ENCODE peak calls at places on chromosome 20, in four cellular contexts. O is H9, Z is mesendoderm, L is H1. W is an unnamed sample.

GRCh38 chr20:35821807-35822242 is 50.0 kb downstream of the PHF20 start:
- DNase-seq in O (no peak), Z (peak), L (no peak), W (peak)

GRCh38 chr20:33096921-33097320 is 17.5 kb downstream of the BPIFB4 start:
- DNase-seq in O (no peak), Z (no peak), L (no peak), W (no peak)

GRCh38 chr20:7499201-7499600 is 441.1 kb downstream of the HAO1 start:
- DNase-seq in O (no peak), Z (no peak), L (no peak), W (no peak)

GRCh38 chr20:6269163-6269873 is 146.5 kb upstream of the FERMT1 start:
- DNase-seq in O (peak), Z (peak), L (no peak), W (no peak)

GRCh38 chr20:42963796-42964195 is 225.9 kb downstream of the PTPRT start:
- DNase-seq in O (no peak), Z (peak), L (no peak), W (no peak)

GRCh38 chr20:16530201-16530681 is 43.0 kb downstream of the KIF16B start:
- DNase-seq in O (no peak), Z (peak), L (no peak), W (peak)

GRCh38 chr20:2485080-2485479 is 14.5 kb upstream of the SNRPB start:
- DNase-seq in O (no peak), Z (no peak), L (no peak), W (no peak)

GRCh38 chr20:62979876-62980373 is 26.8 kb downstream of the BHLHE23 start:
- DNase-seq in O (no peak), Z (no peak), L (no peak), W (no peak)

GRCh38 chr20:8933391-8933807 is 135.5 kb upstream of the PLCB4 start:
- DNase-seq in O (no peak), Z (peak), L (no peak), W (no peak)

GRCh38 chr20:64109831-64110391 is 2.5 kb upstream of the NPBWR2 start:
- DNase-seq in O (no peak), Z (no peak), L (peak), W (no peak)

GRCh38 chr20:316316-317068 is 8.9 kb upstream of the SOX12 start:
- DNase-seq in O (no peak), Z (no peak), L (no peak), W (peak)

GRCh38 chr20:39010496-39010895 is 48.4 kb downstream of the DHX35 start:
- DNase-seq in O (peak), Z (peak), L (no peak), W (no peak)

GRCh38 chr20:34938466-34939163 is 17.0 kb downstream of the GSS start:
- DNase-seq in O (no peak), Z (no peak), L (no peak), W (no peak)

GRCh38 chr20:25177890-25178321 is 17.6 kb upstream of the ENTPD6 start:
- DNase-seq in O (no peak), Z (no peak), L (no peak), W (no peak)

GRCh38 chr20:40880063-40880715 is 148.4 kb upstream of the TOP1 start:
- DNase-seq in O (no peak), Z (no peak), L (no peak), W (no peak)

GRCh38 chr20:58424218-58424617 is 35.2 kb downstream of the VAPB start:
- DNase-seq in O (no peak), Z (no peak), L (no peak), W (no peak)

GRCh38 chr20:54624701-54625472 is 149.5 kb downstream of the DOK5 start:
- DNase-seq in O (no peak), Z (peak), L (no peak), W (peak)

GRCh38 chr20:43490038-43490437 is 17.5 kb upstream of the L3MBTL1 start:
- DNase-seq in O (no peak), Z (no peak), L (no peak), W (peak)

GRCh38 chr20:41664584-41664983 is 46.4 kb upstream of the CHD6 start:
- DNase-seq in O (no peak), Z (peak), L (no peak), W (peak)

GRCh38 chr20:50651676-50652075 is 39.7 kb downstream of the RIPOR3 start:
- DNase-seq in O (no peak), Z (no peak), L (no peak), W (no peak)

GRCh38 chr20:50654899-50655298 is 36.4 kb downstream of the RIPOR3 start:
- DNase-seq in O (no peak), Z (no peak), L (no peak), W (no peak)

GRCh38 chr20:50652702-50653294 is 38.5 kb downstream of the RIPOR3 start:
- DNase-seq in O (no peak), Z (no peak), L (no peak), W (peak)

GRCh38 chr20:50658804-50659380 is 32.5 kb downstream of the RIPOR3 start:
- DNase-seq in O (no peak), Z (no peak), L (no peak), W (no peak)

GRCh38 chr20:50655325-50655880 is 35.9 kb downstream of the RIPOR3 start:
- DNase-seq in O (no peak), Z (no peak), L (no peak), W (peak)
- H4K8ac ChIP-seq in O (no peak), Z (no peak), L (no peak), W (peak)

DNA sequence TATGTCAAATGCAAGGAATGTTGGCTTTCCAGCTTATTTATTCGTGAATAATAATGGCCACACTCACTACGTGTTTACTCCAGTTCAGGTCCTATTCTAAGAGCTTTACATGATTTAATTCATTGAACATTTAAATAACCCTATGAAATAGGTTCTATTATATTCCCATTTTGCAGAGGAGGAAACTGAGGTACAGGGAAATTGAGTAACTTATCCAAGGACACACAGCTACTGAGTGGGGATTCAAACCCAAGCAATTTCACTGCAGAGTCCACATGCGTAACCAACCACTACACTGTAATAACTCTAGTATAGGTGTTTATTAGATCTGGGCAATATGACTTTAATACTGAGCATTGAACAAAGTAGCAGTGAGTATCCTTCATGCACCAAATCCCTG is 12.3 kb upstream of the SLC13A3 start:
- DNase-seq in O (no peak), Z (no peak), L (no peak), W (no peak)
- H4K5ac ChIP-seq in O (no peak), Z (no peak), L (no peak), W (no peak)

GRCh38 chr20:52048365-52048764 is 143.2 kb downstream of the ZFP64 start:
- DNase-seq in O (peak), Z (peak), L (peak), W (no peak)

GRCh38 chr20:52049001-52049731 is 142.4 kb downstream of the ZFP64 start:
- DNase-seq in O (peak), Z (peak), L (peak), W (peak)

GRCh38 chr20:52041966-52042365 is 149.6 kb downstream of the ZFP64 start:
- DNase-seq in O (no peak), Z (no peak), L (no peak), W (no peak)

GRCh38 chr20:52047811-52048302 is 143.7 kb downstream of the ZFP64 start:
- DNase-seq in O (peak), Z (peak), L (peak), W (peak)
- H4K8ac ChIP-seq in O (no peak), Z (peak), L (no peak), W (peak)

GRCh38 chr20:31642837-31643236 is 5.1 kb downstream of the COX4I2 start:
- DNase-seq in O (no peak), Z (no peak), L (no peak), W (no peak)

GRCh38 chr20:31641391-31641790 is 3.7 kb downstream of the COX4I2 start:
- DNase-seq in O (no peak), Z (no peak), L (no peak), W (no peak)

GRCh38 chr20:31640259-31640658 is 2.5 kb downstream of the COX4I2 start:
- DNase-seq in O (no peak), Z (no peak), L (no peak), W (no peak)

GRCh38 chr20:31643522-31643921 is 5.8 kb downstream of the COX4I2 start:
- DNase-seq in O (no peak), Z (no peak), L (no peak), W (no peak)

GRCh38 chr20:31644701-31645100 is 7.0 kb downstream of the COX4I2 start:
- DNase-seq in O (no peak), Z (no peak), L (no peak), W (no peak)
- H4K5ac ChIP-seq in O (no peak), Z (no peak), L (no peak), W (no peak)

GRCh38 chr20:46721476-46721875 is 12.0 kb downstream of the SLC2A10 start:
- DNase-seq in O (no peak), Z (no peak), L (no peak), W (no peak)
- H4K8ac ChIP-seq in O (no peak), Z (no peak), L (no peak), W (no peak)

GRCh38 chr20:59463541-59463940 is 140.8 kb upstream of the PHACTR3 start:
- DNase-seq in O (no peak), Z (no peak), L (no peak), W (no peak)

GRCh38 chr20:59458645-59459044 is 145.7 kb upstream of the PHACTR3 start:
- DNase-seq in O (no peak), Z (no peak), L (no peak), W (no peak)

GRCh38 chr20:59459586-59459985 is 144.8 kb upstream of the PHACTR3 start:
- DNase-seq in O (no peak), Z (no peak), L (no peak), W (no peak)

GRCh38 chr20:59462249-59462648 is 142.1 kb upstream of the PHACTR3 start:
- DNase-seq in O (no peak), Z (no peak), L (no peak), W (no peak)

GRCh38 chr20:59460352-59460751 is 144.0 kb upstream of the PHACTR3 start:
- DNase-seq in O (no peak), Z (no peak), L (no peak), W (no peak)
- H4K5ac ChIP-seq in O (no peak), Z (no peak), L (no peak), W (no peak)

DNA sequence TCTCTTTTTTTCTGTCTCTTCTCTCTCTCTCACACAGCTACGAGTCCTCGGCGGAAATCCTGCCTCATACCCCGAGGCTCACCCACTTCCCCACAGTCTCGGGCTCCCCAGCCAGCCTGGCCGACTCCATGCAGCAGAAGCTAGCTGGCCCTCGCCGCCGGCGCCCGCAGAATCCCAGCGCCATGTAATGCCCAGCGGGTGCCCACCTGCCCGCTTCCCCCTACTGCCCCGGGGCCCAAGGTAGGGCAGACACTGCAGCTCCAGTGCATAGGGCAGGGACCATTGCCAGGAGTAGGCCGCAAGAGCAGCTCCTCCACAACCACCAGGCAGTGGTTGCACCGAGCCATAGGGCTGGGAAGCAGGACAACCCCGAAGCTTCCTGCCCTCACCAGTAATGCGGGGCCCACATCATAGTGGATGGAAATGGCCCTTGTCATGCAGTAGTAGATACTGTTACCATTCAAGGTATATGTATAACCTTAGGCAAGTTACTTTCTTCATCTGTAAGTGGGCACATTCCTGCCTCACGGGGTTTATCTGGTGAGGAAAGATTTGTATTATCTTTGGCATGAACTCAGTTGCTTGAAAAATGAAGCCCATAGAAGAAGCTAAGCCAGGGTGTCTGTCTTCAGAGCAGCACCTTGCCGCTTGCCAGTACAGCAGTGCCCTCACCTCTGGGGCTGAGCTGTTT is 36.9 kb upstream of the ID1 start:
- DNase-seq in O (no peak), Z (no peak), L (no peak), W (peak)
- H4K8ac ChIP-seq in O (no peak), Z (no peak), L (no peak), W (peak)

DNA sequence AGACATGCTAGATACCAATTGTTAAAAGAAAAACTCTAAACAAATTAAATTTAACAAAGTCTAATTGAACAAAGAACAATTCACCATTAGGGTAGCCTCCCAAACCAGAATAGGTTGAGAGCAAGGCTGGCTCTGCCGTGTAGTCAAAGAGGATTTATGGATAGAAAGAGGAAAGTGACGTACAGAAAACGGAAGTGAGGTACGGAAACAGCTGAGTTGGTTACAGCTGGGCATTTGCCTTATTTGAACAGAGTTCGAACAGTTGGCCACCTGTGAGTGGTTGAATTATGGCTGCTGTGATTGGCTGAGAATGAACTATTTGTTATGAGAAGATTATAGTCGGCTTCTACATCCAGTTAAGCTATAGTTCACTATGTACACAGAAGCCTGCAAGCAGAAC is 18.5 kb upstream of the ISM1 start:
- DNase-seq in O (no peak), Z (no peak), L (no peak), W (no peak)
- H4K5ac ChIP-seq in O (no peak), Z (no peak), L (no peak), W (no peak)

W was measured in IMR-90.